ENCODE peak calls at places on chromosomes 13 and 19, in seven cellular contexts. N, S, B, C, F, P and O are unnamed samples.
A peak's percentile ranks its signal among the peaks of the same experiment; 100 is the strongest.

GRCh38 chr13:113950451-113951245 is 23.2 kb downstream of the C13orf46 start:
- DNase-seq in F (no peak), S (no peak), C (no peak), N (no peak), P (peak; percentile 19), B (no peak), O (no peak)

GRCh38 chr13:100648354-100648753 is 26.2 kb downstream of the TMTC4 start:
- DNase-seq in N (no peak), P (no peak), S (no peak), F (no peak), C (no peak), B (peak; percentile 34), O (no peak)

GRCh38 chr13:45615501-45616101 is at the start of gene ERICH6B:
- DNase-seq in N (peak; percentile 70), P (no peak), B (peak; percentile 36), F (no peak), C (no peak), S (peak; percentile 86), O (no peak)

GRCh38 chr13:77909827-77910226 is 8.8 kb downstream of the EDNRB start:
- DNase-seq in N (peak; percentile 83), B (no peak), P (no peak), F (no peak), C (no peak), S (no peak), O (no peak)

GRCh38 chr13:113548778-113549621 is 35.6 kb upstream of the TFDP1 start:
- DNase-seq in S (no peak), F (no peak), N (no peak), B (no peak), P (no peak), C (no peak), O (no peak)

GRCh38 chr13:101700598-101700997 is 248.1 kb downstream of the ITGBL1 start:
- DNase-seq in C (no peak), S (no peak), N (no peak), F (no peak), B (no peak), P (no peak), O (no peak)

GRCh38 chr19:17522988-17523872 is 11.8 kb downstream of the PGLS start:
- DNase-seq in S (no peak), P (peak; percentile 60), C (no peak), F (no peak), B (peak; percentile 100), N (no peak), O (peak; percentile 62)

GRCh38 chr13:111917901-111918300 is 149.0 kb upstream of the SOX1 start:
- DNase-seq in N (no peak), P (no peak), F (no peak), B (no peak), S (peak; percentile 18), C (no peak), O (no peak)

GRCh38 chr13:75226755-75227435 is 255.1 kb downstream of the TBC1D4 start:
- DNase-seq in P (no peak), S (no peak), B (peak; percentile 62), N (no peak), C (peak; percentile 42), F (peak; percentile 92), O (peak; percentile 65)

GRCh38 chr19:21693399-21693798 is 74.0 kb downstream of the ZNF100 start:
- DNase-seq in S (no peak), C (no peak), B (no peak), N (no peak), P (no peak), F (no peak), O (no peak)

GRCh38 chr13:107364658-107365057 is 796.7 kb upstream of the ARGLU1 start:
- DNase-seq in B (no peak), F (no peak), C (no peak), S (no peak), P (no peak), N (no peak), O (no peak)

GRCh38 chr19:19149402-19149801 is 11.1 kb upstream of the TMEM161A start:
- DNase-seq in B (no peak), C (no peak), F (no peak), N (no peak), P (no peak), S (no peak), O (no peak)

GRCh38 chr13:22749626-22750025 is 431.2 kb upstream of the SGCG start:
- DNase-seq in B (no peak), N (no peak), C (no peak), S (no peak), F (no peak), P (no peak), O (no peak)

GRCh38 chr19:13748169-13748884 is 16.0 kb upstream of the MRI1 start:
- DNase-seq in N (peak; percentile 1), S (no peak), P (no peak), B (peak; percentile 31), C (peak; percentile 54), F (no peak), O (peak; percentile 85)

GRCh38 chr13:44767257-44767656 is 191.1 kb upstream of the TSC22D1 start:
- DNase-seq in S (no peak), F (no peak), C (no peak), B (no peak), P (no peak), N (peak; percentile 19), O (no peak)

GRCh38 chr13:81295177-81295576 is 954.3 kb upstream of the SPRY2 start:
- DNase-seq in N (no peak), S (no peak), B (no peak), C (no peak), F (no peak), P (no peak), O (no peak)

GRCh38 chr13:32334676-32335075 is 19.4 kb downstream of the BRCA2 start:
- DNase-seq in F (no peak), S (no peak), N (no peak), B (peak; percentile 71), C (no peak), P (no peak), O (no peak)

GRCh38 chr13:77219401-77219800 is 107.5 kb downstream of the MYCBP2 start:
- DNase-seq in P (no peak), F (no peak), N (no peak), S (no peak), B (peak; percentile 48), C (no peak), O (peak; percentile 46)

GRCh38 chr13:46552302-46552680 is 679 bp upstream of the LRCH1 start:
- DNase-seq in B (no peak), N (no peak), P (no peak), S (no peak), C (no peak), F (no peak), O (no peak)

GRCh38 chr13:37225414-37226047 is 120.1 kb upstream of the CSNK1A1L start:
- DNase-seq in S (no peak), P (no peak), B (no peak), N (no peak), F (peak; percentile 37), C (no peak), O (no peak)

GRCh38 chr13:80371840-80372509 is 31.0 kb upstream of the SPRY2 start:
- DNase-seq in C (no peak), F (no peak), B (no peak), N (no peak), P (no peak), S (no peak), O (no peak)

GRCh38 chr13:99316224-99316623 is 9.0 kb upstream of the GPR183 start:
- DNase-seq in P (no peak), C (no peak), N (no peak), S (no peak), F (no peak), B (no peak), O (no peak)

GRCh38 chr13:28181413-28181812 is 43.1 kb downstream of the PAN3 start:
- DNase-seq in N (no peak), F (peak; percentile 46), B (no peak), S (no peak), P (no peak), C (peak; percentile 41), O (no peak)

GRCh38 chr19:5046339-5047039 is 77.6 kb downstream of the KDM4B start:
- DNase-seq in B (no peak), N (no peak), P (no peak), C (peak; percentile 44), F (no peak), S (no peak), O (no peak)

GRCh38 chr13:103469771-103470170 is 403.6 kb upstream of the SLC10A2 start:
- DNase-seq in N (no peak), S (no peak), C (no peak), F (no peak), P (no peak), B (no peak), O (no peak)

GRCh38 chr13:20882206-20882605 is 20.3 kb downstream of the XPO4 start:
- DNase-seq in N (no peak), S (peak; percentile 56), P (no peak), B (no peak), C (no peak), F (no peak), O (no peak)

GRCh38 chr13:61002686-61003085 is 413.0 kb downstream of the PCDH20 start:
- DNase-seq in B (no peak), N (no peak), S (no peak), P (no peak), C (no peak), F (no peak), O (no peak)

GRCh38 chr19:40691421-40692211 is 1.2 kb upstream of the NUMBL start:
- DNase-seq in C (no peak), F (no peak), B (no peak), N (no peak), S (peak; percentile 55), P (no peak), O (peak; percentile 55)